ENCODE peak calls at places on chromosomes 2 and 18, in ten cellular contexts. E is BE2C, Q is Peyer's patch, K is endothelial cell of umbilical vein, W is A549, F is adrenal gland, L is heart left ventricle, T is Caco-2, X is fibroblast of lung, A is gastrocnemius medialis. I is an unnamed sample.

GRCh38 chr18:24071029-24071428 is 56.5 kb downstream of the TTC39C start:
- DNase-seq in K (no peak), W (no peak), T (no peak), A (no peak), L (no peak), E (no peak), X (no peak), F (no peak), Q (no peak), I (no peak)

GRCh38 chr2:158507679-158508078 is 50.9 kb downstream of the PKP4 start:
- DNase-seq in W (no peak), K (no peak), F (no peak), T (no peak), X (no peak), A (no peak), L (no peak), Q (no peak), E (no peak), I (no peak)

GRCh38 chr2:68043719-68044498 is 18.9 kb downstream of the C1D start:
- DNase-seq in K (peak; percentile 25), Q (no peak), T (no peak), F (no peak), X (peak; percentile 67), L (no peak), E (no peak), A (no peak), W (peak; percentile 18), I (no peak)

GRCh38 chr2:172097557-172098131 is 5.1 kb downstream of the DLX2 start:
- DNase-seq in L (no peak), A (no peak), Q (no peak), K (no peak), E (no peak), X (no peak), F (no peak), W (no peak), T (no peak), I (no peak)

GRCh38 chr2:215870986-215871385 is 142.4 kb downstream of the MREG start:
- DNase-seq in W (peak; percentile 37), Q (no peak), T (peak; percentile 61), E (peak; percentile 58), A (no peak), K (no peak), L (no peak), X (no peak), F (no peak), I (no peak)

GRCh38 chr2:41326801-41327200 is 721.0 kb upstream of the PKDCC start:
- DNase-seq in A (no peak), T (no peak), W (no peak), L (no peak), E (no peak), X (no peak), Q (no peak), K (no peak), F (no peak), I (no peak)

GRCh38 chr2:186308347-186308746 is 177.7 kb upstream of the ZC3H15 start:
- DNase-seq in X (peak; percentile 4), E (no peak), T (no peak), Q (no peak), L (no peak), A (no peak), F (peak; percentile 28), W (no peak), K (peak; percentile 13), I (no peak)

GRCh38 chr2:151478011-151478410 is 68.3 kb downstream of the RIF1 start:
- DNase-seq in Q (no peak), A (no peak), E (no peak), F (no peak), K (no peak), L (no peak), X (peak; percentile 40), T (no peak), W (no peak), I (no peak)

GRCh38 chr18:26317353-26317865 is 91.2 kb downstream of the TAF4B start:
- DNase-seq in Q (no peak), L (no peak), X (peak; percentile 6), K (no peak), E (no peak), W (peak; percentile 50), F (no peak), A (no peak), T (no peak), I (no peak)

GRCh38 chr2:161122772-161123530 is 37.3 kb upstream of the TANK start:
- DNase-seq in F (peak; percentile 76), W (peak; percentile 85), Q (no peak), A (peak; percentile 25), E (peak; percentile 4), T (peak; percentile 52), L (no peak), X (peak; percentile 92), K (peak; percentile 95), I (peak; percentile 70)

GRCh38 chr2:118554616-118555015 is 292.8 kb downstream of the EN1 start:
- DNase-seq in W (no peak), E (no peak), K (no peak), X (peak; percentile 2), F (no peak), T (no peak), A (no peak), L (no peak), Q (no peak), I (no peak)

GRCh38 chr2:155372969-155373368 is 674.5 kb downstream of the KCNJ3 start:
- DNase-seq in F (no peak), K (peak; percentile 61), E (no peak), L (no peak), X (peak; percentile 60), W (peak; percentile 22), T (no peak), Q (no peak), A (no peak), I (no peak)

GRCh38 chr18:74623047-74623816 is 25.6 kb downstream of the ZNF407 start:
- DNase-seq in Q (no peak), L (no peak), K (peak; percentile 21), E (no peak), F (peak; percentile 23), T (no peak), A (no peak), W (no peak), X (peak; percentile 32), I (no peak)

GRCh38 chr2:204720874-204721273 is 175.6 kb downstream of the PARD3B start:
- DNase-seq in T (no peak), L (no peak), X (no peak), K (no peak), F (no peak), E (no peak), W (no peak), Q (no peak), A (no peak), I (no peak)

GRCh38 chr2:204722691-204723090 is 177.4 kb downstream of the PARD3B start:
- DNase-seq in Q (no peak), T (no peak), A (no peak), F (no peak), E (no peak), X (no peak), L (no peak), W (no peak), K (no peak), I (no peak)

GRCh38 chr2:204718607-204719006 is 173.3 kb downstream of the PARD3B start:
- DNase-seq in T (no peak), X (no peak), L (no peak), A (no peak), K (no peak), F (no peak), Q (no peak), W (no peak), E (no peak), I (no peak)

GRCh38 chr2:204725693-204726092 is 180.4 kb downstream of the PARD3B start:
- DNase-seq in T (no peak), F (no peak), K (no peak), E (no peak), A (no peak), L (no peak), Q (no peak), X (no peak), W (no peak), I (no peak)

GRCh38 chr2:204722207-204722606 is 176.9 kb downstream of the PARD3B start:
- DNase-seq in F (no peak), K (no peak), T (no peak), A (no peak), E (no peak), X (no peak), L (no peak), Q (no peak), W (no peak), I (no peak)
- H3K4me1 ChIP-seq in F (no peaks in the 10 kb centered on the region), K (no peaks in the 10 kb centered on the region), T (peaks cover 14% of the 10 kb centered on the region), A (no peaks in the 10 kb centered on the region), E (no peaks in the 10 kb centered on the region), X (no peaks in the 10 kb centered on the region), L (no peaks in the 10 kb centered on the region), Q (no peaks in the 10 kb centered on the region), W (peaks cover 6% of the 10 kb centered on the region), I (no peaks in the 10 kb centered on the region)

GRCh38 chr2:12287220-12287751 is 429.4 kb upstream of the TRIB2 start:
- DNase-seq in W (no peak), Q (no peak), E (no peak), K (peak; percentile 46), L (no peak), X (peak; percentile 54), T (no peak), F (no peak), A (no peak), I (no peak)

GRCh38 chr2:12284487-12284886 is 432.2 kb upstream of the TRIB2 start:
- DNase-seq in X (peak; percentile 71), E (no peak), K (no peak), F (no peak), A (no peak), W (no peak), T (no peak), L (no peak), Q (no peak), I (no peak)

GRCh38 chr2:12284037-12284436 is 432.7 kb upstream of the TRIB2 start:
- DNase-seq in F (no peak), A (no peak), W (no peak), T (no peak), E (no peak), L (no peak), K (no peak), X (no peak), Q (no peak), I (no peak)

GRCh38 chr2:12286347-12286746 is 430.4 kb upstream of the TRIB2 start:
- DNase-seq in W (no peak), Q (no peak), F (no peak), X (no peak), E (no peak), K (no peak), T (no peak), L (no peak), A (no peak), I (no peak)

GRCh38 chr2:12282780-12283695 is 433.7 kb upstream of the TRIB2 start:
- DNase-seq in F (no peak), W (no peak), L (no peak), A (no peak), Q (no peak), T (no peak), K (no peak), E (no peak), X (no peak), I (no peak)
- TF ChIP-seq CTCF in F (no peak), W (no peak), L (no peak), A (no peak), Q (no peak), T (no peak), K (no peak), E (no peak), X (no peak), I (no peak)

GRCh38 chr2:102144128-102144527 is 1.6 kb downstream of the IL1R1 start:
- DNase-seq in Q (no peak), K (no peak), L (peak; percentile 44), E (no peak), A (no peak), F (peak; percentile 41), T (no peak), X (peak; percentile 78), W (no peak), I (no peak)
- H3K9me3 ChIP-seq in Q (no peaks in the 10 kb centered on the region), K (peaks cover 4% of the 10 kb centered on the region), L (peaks cover 3% of the 10 kb centered on the region), E (no peaks in the 10 kb centered on the region), A (no peaks in the 10 kb centered on the region), F (peaks cover 10% of the 10 kb centered on the region), T (peaks cover 33% of the 10 kb centered on the region), X (peaks cover 11% of the 10 kb centered on the region), W (peaks cover 59% of the 10 kb centered on the region), I (peaks cover 42% of the 10 kb centered on the region)

GRCh38 chr18:51941999-51942398 is 398.0 kb upstream of the DCC start:
- DNase-seq in A (no peak), F (no peak), X (no peak), W (no peak), Q (no peak), K (no peak), E (no peak), L (no peak), T (no peak), I (no peak)
- H3K4me1 ChIP-seq in A (no peaks in the 10 kb centered on the region), F (no peaks in the 10 kb centered on the region), X (no peaks in the 10 kb centered on the region), W (no peaks in the 10 kb centered on the region), Q (no peaks in the 10 kb centered on the region), K (no peaks in the 10 kb centered on the region), E (no peaks in the 10 kb centered on the region), L (no peaks in the 10 kb centered on the region), T (no peaks in the 10 kb centered on the region), I (no peaks in the 10 kb centered on the region)